ENCODE peak calls at places on chromosomes 11 and 22, in eight cellular contexts. J, F, C, M, N, U, T and S are unnamed samples.

GRCh38 chr22:26674211-26675190 is 17.1 kb downstream of the MIAT start:
- DNase-seq in M (no peak), C (no peak), N (no peak), T (no peak), U (no peak), F (no peak), J (no peak), S (no peak)

GRCh38 chr11:113249491-113249763 is 65.0 kb upstream of the TTC12 start:
- DNase-seq in J (no peak), T (no peak), M (no peak), U (peak; percentile 27), N (peak; percentile 28), C (no peak), F (no peak), S (peak; percentile 21)

GRCh38 chr22:44331881-44332714 is 19.3 kb upstream of the SHISAL1 start:
- DNase-seq in J (no peak), C (peak; percentile 79), F (peak; percentile 33), M (peak; percentile 58), T (no peak), N (no peak), U (peak; percentile 57), S (peak; percentile 46)

GRCh38 chr11:28529540-28530410 is 421.6 kb downstream of the METTL15 start:
- DNase-seq in T (peak; percentile 24), F (peak; percentile 82), C (peak; percentile 62), J (no peak), U (peak; percentile 77), M (peak; percentile 10), N (peak; percentile 91), S (peak; percentile 80)

GRCh38 chr11:103078710-103079109 is 13.2 kb downstream of the DCUN1D5 start:
- DNase-seq in U (no peak), T (no peak), C (no peak), M (no peak), F (no peak), N (no peak), J (no peak), S (no peak)

GRCh38 chr11:114463999-114464398 is 24.7 kb downstream of the REXO2 start:
- DNase-seq in T (no peak), M (no peak), N (no peak), J (no peak), U (no peak), F (no peak), C (no peak), S (no peak)

GRCh38 chr11:100731471-100731870 is 44.4 kb downstream of the ARHGAP42 start:
- DNase-seq in J (no peak), T (no peak), N (no peak), U (no peak), F (no peak), M (no peak), C (peak; percentile 47), S (no peak)

GRCh38 chr11:69531717-69532088 is 50.2 kb downstream of the LINC01488 start:
- DNase-seq in M (no peak), N (no peak), T (no peak), C (no peak), F (no peak), U (no peak), J (no peak), S (no peak)

GRCh38 chr11:16820324-16821092 is 82.1 kb downstream of the C11orf58 start:
- DNase-seq in T (no peak), U (peak; percentile 87), C (peak; percentile 90), M (peak; percentile 90), F (peak; percentile 61), N (peak; percentile 80), J (peak; percentile 12), S (peak; percentile 76)

GRCh38 chr11:57379732-57380131 is 1.2 kb downstream of the PRG3 start:
- DNase-seq in J (no peak), M (peak; percentile 56), C (peak; percentile 81), T (no peak), U (peak; percentile 54), N (peak; percentile 39), F (peak; percentile 24), S (peak; percentile 23)

GRCh38 chr22:44550666-44551491 is 52.8 kb upstream of the RTL6 start:
- DNase-seq in N (peak; percentile 84), C (no peak), F (peak; percentile 98), J (peak; percentile 37), U (peak; percentile 96), M (no peak), T (peak; percentile 74), S (peak; percentile 94)

DNA sequence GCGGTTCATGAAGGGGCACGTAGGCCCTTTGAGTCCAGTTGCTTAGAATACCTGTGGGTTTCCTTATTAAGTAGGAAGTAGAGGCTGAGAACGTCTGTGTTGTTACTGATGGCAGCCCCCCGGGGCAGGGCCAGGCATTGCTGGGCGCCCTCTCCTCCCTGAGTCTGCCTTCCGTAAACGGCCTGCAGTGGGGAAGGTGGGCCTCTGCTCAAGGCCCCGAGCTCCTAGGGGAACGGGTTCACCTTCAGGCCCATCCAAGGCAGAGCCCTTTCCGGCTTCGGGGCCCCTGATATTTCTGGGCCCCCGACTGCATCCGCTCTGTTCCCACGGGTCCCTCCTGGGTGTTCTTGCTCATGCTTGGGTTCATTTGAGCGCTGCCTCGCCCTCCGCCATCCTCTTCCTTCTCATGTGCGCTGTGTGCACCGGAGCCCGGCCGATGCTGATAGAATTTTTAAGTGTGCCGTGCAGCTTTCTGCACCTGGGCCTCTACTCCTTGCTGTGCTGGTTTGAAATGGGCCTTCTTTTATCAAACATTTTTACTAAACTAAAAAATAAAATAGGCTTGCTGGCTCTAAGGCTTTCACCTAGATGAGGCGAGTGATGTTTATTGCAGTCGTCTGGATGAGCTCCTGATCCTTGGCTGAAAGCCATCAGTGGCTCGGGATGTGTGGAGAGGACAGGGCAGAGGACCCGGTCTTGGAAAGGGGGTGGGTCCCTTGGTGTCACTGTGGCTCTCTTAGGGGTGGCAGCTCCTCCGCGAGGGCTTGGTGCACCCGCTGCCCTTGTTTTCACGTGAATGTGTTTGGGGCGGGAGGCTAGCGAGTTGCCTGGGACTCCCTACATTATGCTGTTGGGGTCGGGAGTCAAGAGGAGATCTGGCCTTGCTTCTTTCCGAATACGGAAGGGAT is 12.3 kb downstream of the TBC1D22A start:
- DNase-seq in C (no peak), U (no peak), M (no peak), N (no peak), F (no peak), J (no peak), T (no peak), S (no peak)
- H3K4me3 ChIP-seq in C (no peak overlapping the region), U (no peak overlapping the region), M (no peak overlapping the region), N (no peak overlapping the region), F (no peak overlapping the region), J (no peak overlapping the region), T (no peak overlapping the region), S (no peak overlapping the region)

DNA sequence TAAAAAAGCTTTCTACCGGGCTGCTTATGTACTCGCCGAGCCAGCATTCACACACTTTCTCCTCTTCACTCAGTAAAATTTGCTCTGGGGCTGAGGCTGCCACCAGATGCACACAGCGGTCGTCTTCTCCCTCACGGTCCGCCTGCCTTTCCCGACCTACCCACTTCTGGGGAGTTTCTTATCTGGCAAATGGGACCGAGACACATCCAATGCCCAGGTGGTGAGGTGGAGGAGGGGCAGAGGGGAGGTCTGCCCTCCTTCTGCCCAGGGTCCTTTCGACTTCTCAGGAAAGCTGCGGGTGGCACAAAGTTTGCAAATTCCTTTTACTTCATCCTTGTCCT is 43.9 kb downstream of the GRIK4 start:
- DNase-seq in M (no peak), C (no peak), J (no peak), T (no peak), F (no peak), U (no peak), N (no peak), S (no peak)
- H3K4me3 ChIP-seq in M (no peak overlapping the region), C (no peak overlapping the region), J (no peak overlapping the region), T (no peak overlapping the region), F (no peak overlapping the region), U (no peak overlapping the region), N (no peak overlapping the region), S (no peak overlapping the region)

GRCh38 chr11:47646019-47646418 is 3.7 kb upstream of the MTCH2 start:
- DNase-seq in C (no peak), U (no peak), N (no peak), J (no peak), T (no peak), M (no peak), F (no peak), S (no peak)

GRCh38 chr11:47645500-47645899 is 3.1 kb upstream of the MTCH2 start:
- DNase-seq in N (no peak), U (no peak), M (no peak), C (no peak), T (no peak), J (no peak), F (no peak), S (no peak)

GRCh38 chr11:47642099-47642855 is at the start of gene MTCH2:
- DNase-seq in J (peak; percentile 80), C (peak; percentile 96), T (peak; percentile 88), F (peak; percentile 97), N (peak; percentile 98), U (peak; percentile 99), M (peak; percentile 98), S (peak; percentile 98)

GRCh38 chr11:47641585-47642098 is 717 bp downstream of the MTCH2 start:
- DNase-seq in F (no peak), T (no peak), C (peak; percentile 24), N (no peak), J (no peak), U (peak; percentile 17), M (no peak), S (no peak)
- H3K4me3 ChIP-seq in F (peak overlapping the region; percentile 73), T (peak overlapping the region; percentile 91), C (peak overlapping the region; percentile 69), N (peak overlapping the region; percentile 96), J (peak overlapping the region; percentile 95), U (peak overlapping the region; percentile 91), M (peak overlapping the region; percentile 93), S (peak overlapping the region; percentile 91)

GRCh38 chr11:64882243-64882642 is 3.8 kb upstream of the EHD1 start:
- DNase-seq in M (no peak), T (no peak), F (no peak), C (no peak), J (no peak), U (no peak), N (no peak), S (no peak)

GRCh38 chr11:64878494-64879225 is at the start of gene EHD1:
- DNase-seq in C (peak; percentile 100), J (peak; percentile 66), U (peak; percentile 99), M (peak; percentile 100), T (peak; percentile 88), F (peak; percentile 96), N (peak; percentile 98), S (peak; percentile 97)

GRCh38 chr11:64881476-64881875 is 3.1 kb upstream of the EHD1 start:
- DNase-seq in F (no peak), N (no peak), T (no peak), U (no peak), J (no peak), C (no peak), M (no peak), S (no peak)

GRCh38 chr11:64879226-64879900 is 942 bp upstream of the EHD1 start:
- DNase-seq in J (no peak), F (no peak), M (no peak), T (no peak), N (no peak), C (no peak), U (no peak), S (no peak)

DNA sequence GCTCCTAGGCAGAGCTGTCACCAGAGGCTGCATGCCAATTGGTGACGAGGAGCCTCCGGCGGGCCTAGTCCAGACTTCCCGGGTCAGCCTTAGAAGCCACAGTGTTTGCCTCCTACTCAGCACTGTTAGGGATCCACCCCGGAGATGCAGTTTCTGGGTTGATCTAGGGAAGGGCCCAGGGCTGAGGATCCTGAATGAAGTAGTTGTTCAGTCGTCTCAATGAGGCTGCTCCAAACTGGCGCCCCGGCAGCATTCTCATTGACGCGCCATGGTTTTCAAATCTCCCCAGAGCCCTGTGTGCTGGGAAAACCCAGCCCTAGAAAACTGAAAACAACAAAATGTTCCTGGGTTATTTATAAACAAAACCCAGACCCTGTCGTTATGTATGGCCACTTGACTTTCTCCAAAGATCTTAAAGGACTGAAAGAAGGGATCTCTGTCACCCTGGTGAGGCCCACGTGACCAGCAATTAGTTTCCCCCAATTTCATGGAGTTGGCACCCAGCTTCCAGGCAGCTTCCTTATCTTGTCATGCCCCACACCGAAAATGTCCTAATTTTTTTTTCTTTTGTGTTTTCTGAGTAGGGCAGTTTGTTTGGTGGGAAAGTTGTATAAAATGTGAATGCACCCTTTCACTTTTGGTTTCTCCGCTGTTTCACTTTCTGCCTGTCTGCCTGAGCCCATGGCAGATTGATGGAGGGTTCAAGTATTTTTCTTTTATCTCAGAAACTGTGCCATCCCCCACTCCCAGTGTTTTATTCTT is 2.0 kb upstream of the EHD1 start:
- DNase-seq in U (peak; percentile 72), F (no peak), C (no peak), M (no peak), N (no peak), J (no peak), T (no peak), S (no peak)
- H3K4me3 ChIP-seq in U (peak overlapping the region; percentile 34), F (no peak overlapping the region), C (no peak overlapping the region), M (no peak overlapping the region), N (no peak overlapping the region), J (no peak overlapping the region), T (no peak overlapping the region), S (no peak overlapping the region)